ENCODE peak calls at places on chromosomes 7 and 10, in four cellular contexts. N is GM12865; W is stimulated activated CD4-positive, alpha-beta T cell treated with anti-CD3 and anti-CD28 coated beads, Interleukin-1b, Interleukin-23, amount 100 ng/mL, for 1 hour; U is astrocyte of the spinal cord. H is an unnamed sample.

GRCh38 chr7:77783540-77783939 is 14.7 kb downstream of the TMEM60 start:
- DNase-seq in U (no peak), W (no peak), N (no peak), H (no peak)

GRCh38 chr7:139172775-139173174 is 58.3 kb upstream of the UBN2 start:
- DNase-seq in U (no peak), N (no peak), W (no peak), H (no peak)

GRCh38 chr10:46558411-46559185 is 2.1 kb upstream of the GPRIN2 start:
- DNase-seq in U (no peak), W (no peak), N (no peak), H (no peak)

GRCh38 chr7:138713191-138713590 is 12.0 kb upstream of the SVOPL start:
- DNase-seq in W (no peak), N (peak), U (no peak), H (no peak)

GRCh38 chr7:84939442-84939841 is 247.4 kb downstream of the SEMA3D start:
- DNase-seq in W (no peak), N (no peak), U (no peak), H (no peak)

GRCh38 chr10:121460733-121461132 is 137.5 kb downstream of the FGFR2 start:
- DNase-seq in W (no peak), N (no peak), U (peak), H (no peak)

GRCh38 chr7:157392256-157393037 is 55.6 kb downstream of the DNAJB6 start:
- DNase-seq in U (no peak), W (no peak), N (no peak), H (no peak)

GRCh38 chr7:141213226-141213625 is 139.4 kb downstream of the TMEM178B start:
- DNase-seq in N (no peak), W (no peak), U (no peak), H (no peak)

GRCh38 chr10:75972494-75973276 is 541.3 kb downstream of the LRMDA start:
- DNase-seq in W (no peak), N (no peak), U (peak), H (no peak)